ENCODE peak calls at places on chromosomes 16 and 17, in four cellular contexts. T is fibroblast of mammary gland, W is neural progenitor cell, I is astrocyte of the spinal cord. D is an unnamed sample.

GRCh38 chr17:30716461-30717289 is 107.8 kb downstream of the CRLF3 start:
- DNase-seq in T (peak; percentile 40), W (no peak), I (no peak), D (peak; percentile 20)

GRCh38 chr17:39663688-39664580 is 1.2 kb upstream of the TCAP start:
- DNase-seq in T (no peak), W (peak; percentile 56), I (no peak), D (no peak)

GRCh38 chr17:58332720-58333395 is 4.3 kb upstream of the TSPOAP1 start:
- DNase-seq in T (no peak), W (no peak), I (no peak), D (no peak)

GRCh38 chr17:44039829-44040635 is 25.3 kb upstream of the TMEM101 start:
- DNase-seq in T (no peak), W (no peak), I (peak; percentile 11), D (peak; percentile 60)

GRCh38 chr17:38354466-38354865 is 2.8 kb downstream of the SOCS7 start:
- DNase-seq in T (no peak), W (no peak), I (no peak), D (no peak)

GRCh38 chr17:50692448-50693040 is 15.2 kb downstream of the ANKRD40 start:
- DNase-seq in T (no peak), W (no peak), I (no peak), D (no peak)

GRCh38 chr16:27531186-27531585 is 18.5 kb downstream of the GTF3C1 start:
- DNase-seq in T (no peak), W (no peak), I (no peak), D (no peak)

GRCh38 chr17:28741358-28742349 is 2.2 kb upstream of the TRAF4 start:
- DNase-seq in T (no peak), W (no peak), I (no peak), D (no peak)

GRCh38 chr17:29181226-29181625 is 1.0 kb upstream of the MYO18A start:
- DNase-seq in T (no peak), W (no peak), I (no peak), D (no peak)

GRCh38 chr16:67723151-67723915 is 4.2 kb upstream of the GFOD2 start:
- DNase-seq in T (peak; percentile 40), W (no peak), I (peak; percentile 69), D (no peak)

GRCh38 chr16:2609827-2610470 is 72.1 kb downstream of the PDPK1 start:
- DNase-seq in T (no peak), W (no peak), I (no peak), D (no peak)

GRCh38 chr16:6020162-6020980 is 922.8 kb upstream of the EEF2KMT start:
- DNase-seq in T (no peak), W (peak; percentile 40), I (no peak), D (no peak)

GRCh38 chr17:7354262-7354781 is 634 bp upstream of the TMEM95 start:
- DNase-seq in T (peak; percentile 66), W (peak; percentile 62), I (peak; percentile 48), D (peak; percentile 36)

GRCh38 chr16:86755571-86756006 is 177.2 kb downstream of the FOXL1 start:
- DNase-seq in T (no peak), W (no peak), I (no peak), D (peak; percentile 36)

GRCh38 chr17:81025756-81026155 is 9.2 kb upstream of the BAIAP2 start:
- DNase-seq in T (peak; percentile 35), W (no peak), I (no peak), D (peak; percentile 54)

GRCh38 chr17:14746784-14747575 is 446.1 kb downstream of the HS3ST3B1 start:
- DNase-seq in T (peak; percentile 29), W (no peak), I (no peak), D (no peak)

GRCh38 chr17:2138318-2138717 is 83.4 kb downstream of the HIC1 start:
- DNase-seq in T (no peak), W (no peak), I (no peak), D (no peak)

GRCh38 chr17:81453712-81454111 is 58.5 kb downstream of the BAHCC1 start:
- DNase-seq in T (no peak), W (no peak), I (no peak), D (no peak)

DNA sequence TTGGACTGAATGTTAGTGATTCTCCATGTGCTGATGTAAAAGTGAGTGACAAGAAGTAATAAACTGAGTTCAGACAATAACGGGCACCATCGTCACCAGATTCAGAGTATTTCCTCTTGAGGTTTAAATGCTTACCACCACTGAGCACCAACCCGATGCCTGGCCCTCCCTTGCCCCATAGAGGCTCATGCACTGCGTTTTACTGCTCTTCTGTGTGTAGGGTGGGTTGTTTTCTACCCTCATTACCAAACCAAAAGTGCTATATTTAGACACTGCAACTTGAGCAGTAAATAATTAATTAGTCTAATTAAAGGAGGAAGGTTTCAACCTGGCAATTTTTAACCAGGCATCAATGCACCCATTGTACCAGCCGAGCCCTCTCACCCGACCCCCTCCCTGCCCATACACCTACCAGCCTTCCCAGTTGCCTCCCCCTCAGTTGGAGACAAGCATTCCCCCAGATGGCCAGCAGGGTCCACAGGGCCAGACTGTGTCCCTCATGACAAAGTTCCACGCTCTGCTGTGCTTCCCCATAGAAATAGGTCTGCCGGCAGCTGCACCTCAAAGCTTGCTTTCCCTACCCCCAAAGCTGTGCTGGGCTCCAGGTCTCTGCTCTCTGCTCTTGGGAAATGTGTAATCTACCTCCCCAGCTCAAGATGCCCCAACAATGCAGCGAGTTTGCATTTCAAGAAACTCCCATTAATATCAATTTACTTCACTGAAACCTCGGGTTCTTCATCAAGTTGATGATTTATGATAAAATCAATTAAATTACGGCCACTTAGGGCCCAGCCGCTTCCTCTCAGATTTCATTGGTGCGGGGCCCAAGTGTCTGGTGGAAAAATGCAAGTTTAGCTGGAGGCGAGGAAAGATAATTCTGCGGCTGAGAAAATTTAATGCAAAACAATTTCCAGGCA is 16.0 kb downstream of the HOXB4 start:
- DNase-seq in T (no peak), W (no peak), I (no peak), D (no peak)
- TF ChIP-seq CTCF in T (peak; percentile 33), W (peak; percentile 28), I (peak; percentile 49), D (peak; percentile 53)

DNA sequence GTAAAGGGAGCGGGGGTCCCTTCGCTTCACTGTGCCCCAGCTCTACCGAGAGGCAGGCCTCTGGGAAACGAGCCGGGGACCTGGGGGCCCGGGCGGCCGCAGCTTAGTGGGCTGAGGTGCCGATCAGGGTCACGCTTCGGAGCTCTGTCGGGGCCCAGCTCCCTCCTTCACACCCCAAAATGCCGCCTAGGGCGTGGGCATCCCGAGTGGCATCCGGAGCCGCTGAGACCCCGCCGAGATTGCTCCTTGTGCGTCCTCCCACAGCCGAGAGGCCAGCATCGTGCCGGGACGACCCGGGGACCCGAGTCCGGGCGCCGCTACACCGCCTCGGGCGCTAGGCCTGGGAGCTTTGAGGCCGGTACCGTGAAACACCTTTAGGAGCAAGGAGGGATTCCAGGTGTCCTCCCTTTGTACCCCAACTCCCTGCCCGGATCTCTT is 1.3 kb downstream of the SALL1 start:
- DNase-seq in T (no peak), W (peak; percentile 25), I (no peak), D (no peak)
- H3K4me3 ChIP-seq in T (peak overlapping the region; percentile 81), W (peak overlapping the region; percentile 97), I (peak overlapping the region; percentile 82), D (peak overlapping the region; percentile 83)

GRCh38 chr17:55005520-55005919 is 37.0 kb downstream of the STXBP4 start:
- DNase-seq in T (peak; percentile 32), W (peak; percentile 30), I (peak; percentile 20), D (peak; percentile 12)
- TF ChIP-seq CTCF in T (peak; percentile 46), W (peak; percentile 58), I (peak; percentile 46), D (peak; percentile 35)

DNA sequence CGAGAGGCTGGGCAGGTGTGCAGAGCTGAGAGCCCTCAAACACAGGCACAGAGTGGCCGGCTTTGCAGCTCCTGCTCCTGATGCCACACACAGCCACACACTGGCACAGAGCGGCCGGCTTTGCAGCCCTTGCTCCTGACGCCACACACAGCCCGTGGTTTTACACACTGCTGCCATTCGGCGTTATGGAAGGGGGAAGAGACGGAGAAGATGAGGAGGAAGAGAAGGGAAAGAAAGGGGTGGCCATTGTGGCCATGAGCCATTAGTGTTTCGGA is 26.8 kb downstream of the WSCD1 start:
- DNase-seq in T (no peak), W (no peak), I (no peak), D (no peak)
- H3K4me3 ChIP-seq in T (no peak overlapping the region), W (no peak overlapping the region), I (no peak overlapping the region), D (no peak overlapping the region)

GRCh38 chr16:55115506-55115905 is 184.8 kb downstream of the IRX5 start:
- DNase-seq in T (no peak), W (no peak), I (no peak), D (no peak)

GRCh38 chr16:55116165-55116894 is 185.7 kb downstream of the IRX5 start:
- DNase-seq in T (no peak), W (no peak), I (peak; percentile 5), D (peak; percentile 8)

GRCh38 chr16:55118701-55119260 is 188.1 kb downstream of the IRX5 start:
- DNase-seq in T (no peak), W (no peak), I (no peak), D (no peak)

GRCh38 chr16:55123652-55124051 is 193.0 kb downstream of the IRX5 start:
- DNase-seq in T (no peak), W (no peak), I (no peak), D (no peak)

GRCh38 chr16:55120408-55120807 is 189.7 kb downstream of the IRX5 start:
- DNase-seq in T (no peak), W (peak; percentile 33), I (no peak), D (no peak)
- TF ChIP-seq CTCF in T (no peak), W (peak; percentile 39), I (no peak), D (no peak)

GRCh38 chr17:74752415-74752814 is 4.0 kb downstream of the NHERF1 start:
- DNase-seq in T (no peak), W (no peak), I (no peak), D (no peak)

GRCh38 chr17:74755533-74755932 is 7.1 kb downstream of the NHERF1 start:
- DNase-seq in T (no peak), W (no peak), I (no peak), D (no peak)

GRCh38 chr17:74756891-74757290 is 8.5 kb downstream of the NHERF1 start:
- DNase-seq in T (no peak), W (no peak), I (no peak), D (no peak)

GRCh38 chr17:74752822-74753401 is 4.5 kb downstream of the NHERF1 start:
- DNase-seq in T (no peak), W (no peak), I (no peak), D (no peak)

GRCh38 chr17:74754832-74755231 is 6.4 kb downstream of the NHERF1 start:
- DNase-seq in T (no peak), W (no peak), I (no peak), D (no peak)
- H3K4me3 ChIP-seq in T (no peak overlapping the region), W (no peak overlapping the region), I (no peak overlapping the region), D (no peak overlapping the region)

DNA sequence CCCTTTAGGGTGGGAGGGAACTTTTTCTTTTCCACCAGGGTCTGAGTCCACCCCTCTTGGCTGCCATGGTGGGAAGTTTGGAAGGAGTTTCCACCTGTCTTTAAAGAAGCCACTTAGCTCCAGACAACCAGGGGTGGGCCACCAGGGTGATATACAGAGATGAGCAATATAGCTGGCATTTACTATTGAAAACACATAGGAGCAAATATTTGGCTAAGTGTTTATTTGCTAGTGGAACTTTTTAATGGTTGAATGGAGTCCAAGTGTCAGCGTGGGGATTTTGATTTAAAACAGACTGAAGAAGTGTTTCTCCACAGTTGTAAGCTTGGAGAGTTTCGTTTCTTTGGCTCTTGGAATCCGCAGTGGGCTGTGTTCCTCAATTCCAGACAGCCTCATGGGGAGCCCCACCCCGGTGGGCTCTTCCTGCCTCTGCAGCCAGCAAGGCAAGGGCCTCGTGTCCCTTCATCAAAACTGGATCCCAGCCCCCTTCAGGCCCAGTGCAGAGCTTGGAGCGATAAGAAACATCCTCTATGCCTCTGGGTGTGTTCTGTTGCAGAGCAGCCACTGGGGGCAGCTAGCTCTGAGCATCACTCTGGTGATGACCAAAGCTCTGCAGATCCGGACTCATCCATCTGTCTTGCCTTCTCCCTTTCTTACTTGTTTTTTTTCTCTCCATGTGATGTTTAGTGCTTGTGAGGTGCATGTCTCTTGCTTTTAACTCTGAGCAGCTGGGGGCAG is 36.1 kb downstream of the NOG start:
- DNase-seq in T (peak; percentile 18), W (peak; percentile 69), I (peak; percentile 2), D (peak; percentile 3)
- TF ChIP-seq CTCF in T (peak; percentile 36), W (peak; percentile 60), I (peak; percentile 44), D (peak; percentile 26)

GRCh38 chr16:53523126-53523804 is 20.3 kb upstream of the AKTIP start:
- DNase-seq in T (no peak), W (no peak), I (no peak), D (no peak)
- H3K4me3 ChIP-seq in T (no peak overlapping the region), W (no peak overlapping the region), I (no peak overlapping the region), D (no peak overlapping the region)

D was measured in fibroblast of the aortic adventitia.